ENCODE peak calls at places on chromosomes 6 and 20, in eight cellular contexts. Z is SK-N-SH, I is K562, W is endothelial cell of umbilical vein, R is HCT116, L is HepG2, H is GM12878, K is H1. M is an unnamed sample.

GRCh38 chr20:58745391-58745790 is 52.8 kb downstream of the NPEPL1 start:
- DNase-seq in I (no peak), H (no peak), L (no peak), W (no peak), K (no peak), R (no peak), Z (no peak), M (no peak)

GRCh38 chr6:25410102-25410501 is 130.9 kb downstream of the CARMIL1 start:
- DNase-seq in R (no peak), H (no peak), K (no peak), Z (no peak), W (no peak), L (no peak), I (no peak), M (no peak)

GRCh38 chr6:125995972-125996580 is 9.7 kb downstream of the TRMT11 start:
- DNase-seq in I (peak; percentile 82), R (peak; percentile 41), H (peak; percentile 28), W (peak; percentile 74), Z (peak; percentile 57), K (no peak), L (peak; percentile 72), M (peak; percentile 83)

GRCh38 chr6:88910922-88911778 is 52.3 kb downstream of the RNGTT start:
- DNase-seq in W (peak; percentile 4), H (no peak), Z (no peak), R (no peak), I (no peak), L (no peak), K (no peak), M (no peak)

GRCh38 chr6:53103993-53104675 is 38.9 kb downstream of the FBXO9 start:
- DNase-seq in K (no peak), Z (no peak), H (no peak), I (peak; percentile 11), L (peak; percentile 74), R (no peak), W (peak; percentile 18), M (peak; percentile 44)

GRCh38 chr6:38749473-38749872 is 34.4 kb downstream of the DNAH8 start:
- DNase-seq in L (no peak), K (no peak), I (no peak), Z (no peak), R (no peak), W (no peak), H (no peak), M (no peak)

GRCh38 chr20:39631557-39631956 is 669.4 kb downstream of the DHX35 start:
- DNase-seq in R (no peak), I (no peak), K (no peak), L (no peak), W (no peak), Z (no peak), H (no peak), M (no peak)

GRCh38 chr6:167979436-167980090 is 17.9 kb upstream of the KIF25 start:
- DNase-seq in L (no peak), I (no peak), W (no peak), Z (no peak), R (no peak), K (no peak), H (no peak), M (no peak)

GRCh38 chr6:101728388-101728787 is 334.9 kb downstream of the GRIK2 start:
- DNase-seq in Z (no peak), W (no peak), K (no peak), R (no peak), H (no peak), I (no peak), L (no peak), M (no peak)

GRCh38 chr6:96794980-96795379 is 42.3 kb downstream of the GPR63 start:
- DNase-seq in R (no peak), I (no peak), L (no peak), W (no peak), Z (no peak), K (no peak), H (no peak), M (peak; percentile 45)
- TF ChIP-seq POLR2AphosphoS5 in R (no peak), I (no peak), L (no peak), W (no peak), Z (no peak), K (no peak), H (no peak), M (no peak)

GRCh38 chr6:116384727-116385461 is 14.1 kb downstream of the DSE start:
- DNase-seq in H (no peak), Z (no peak), W (no peak), L (no peak), K (no peak), R (no peak), I (no peak), M (no peak)
- H3K4me1 ChIP-seq in H (peaks cover 42% of the 10 kb centered on the region), Z (peaks cover 5% of the 10 kb centered on the region), W (peaks cover 30% of the 10 kb centered on the region), L (no peaks in the 10 kb centered on the region), K (peaks cover 4% of the 10 kb centered on the region), R (peaks cover 55% of the 10 kb centered on the region), I (no peaks in the 10 kb centered on the region), M (peaks cover 20% of the 10 kb centered on the region)

GRCh38 chr20:61186771-61187170 is 65.3 kb upstream of the CDH4 start:
- DNase-seq in K (no peak), L (no peak), W (no peak), R (no peak), H (no peak), I (no peak), Z (no peak), M (no peak)
- H3K4me2 ChIP-seq in K (no peak overlapping the region), L (no peak overlapping the region), W (no peak overlapping the region), R (no peak overlapping the region), H (no peak overlapping the region), I (no peak overlapping the region), Z (no peak overlapping the region), M (no peak overlapping the region)

GRCh38 chr6:56845027-56845426 is 109.9 kb upstream of the BEND6 start:
- DNase-seq in H (no peak), W (no peak), L (no peak), I (no peak), R (no peak), K (no peak), Z (no peak), M (no peak)

GRCh38 chr6:56851104-56851503 is 103.8 kb upstream of the BEND6 start:
- DNase-seq in L (no peak), K (no peak), I (no peak), H (no peak), Z (peak; percentile 30), R (no peak), W (peak; percentile 53), M (peak; percentile 81)

GRCh38 chr6:56849876-56850275 is 105.0 kb upstream of the BEND6 start:
- DNase-seq in I (no peak), H (no peak), K (no peak), R (no peak), W (no peak), L (no peak), Z (no peak), M (peak; percentile 65)

GRCh38 chr6:56850618-56851017 is 104.3 kb upstream of the BEND6 start:
- DNase-seq in Z (no peak), H (no peak), R (no peak), L (no peak), I (no peak), K (no peak), W (no peak), M (no peak)

DNA sequence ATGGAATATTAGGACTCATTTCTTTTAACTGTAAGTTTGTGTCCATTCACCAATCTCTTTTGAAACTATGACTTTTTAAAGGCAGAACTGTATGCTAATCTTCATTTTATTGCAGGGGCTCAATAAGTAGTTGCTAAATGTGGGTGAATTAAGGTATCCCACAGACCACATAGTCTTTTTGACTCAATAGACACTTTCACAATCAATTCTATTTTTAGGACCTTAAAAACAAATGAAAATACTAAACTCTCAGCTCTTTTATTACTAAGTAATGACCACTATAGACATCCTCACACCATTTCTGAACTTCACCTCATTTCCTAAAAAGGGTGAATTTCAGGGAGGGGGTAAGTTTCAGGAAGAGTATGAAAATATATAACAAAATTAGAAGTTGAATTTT is 106.8 kb upstream of the BEND6 start:
- DNase-seq in I (no peak), L (no peak), H (no peak), K (no peak), W (no peak), R (no peak), Z (no peak), M (no peak)
- TF ChIP-seq POLR2AphosphoS5 in I (no peak), L (no peak), H (no peak), K (no peak), W (no peak), R (no peak), Z (no peak), M (no peak)

DNA sequence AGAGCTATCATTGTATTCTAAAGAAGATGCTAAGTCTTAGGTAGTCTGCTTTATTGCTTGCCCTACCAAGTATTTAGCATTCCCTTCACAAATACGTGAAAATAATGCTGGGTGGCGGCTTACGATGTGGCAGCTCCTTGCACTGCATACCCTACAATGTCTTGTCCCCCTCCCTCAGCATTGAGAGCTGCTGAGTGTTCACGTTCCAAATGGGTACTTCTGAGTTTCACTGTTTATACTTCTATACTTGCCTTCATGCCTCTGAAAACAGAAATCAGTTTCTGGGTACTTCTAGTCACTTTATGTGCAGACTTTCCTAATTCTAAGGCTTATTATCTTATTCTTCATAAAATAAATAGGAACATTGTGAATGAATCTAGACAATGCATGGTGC is 205.7 kb downstream of the NKAIN2 start:
- DNase-seq in K (no peak), L (no peak), I (no peak), R (no peak), W (no peak), Z (no peak), H (no peak), M (no peak)
- H3K4me1 ChIP-seq in K (peaks cover 2% of the 10 kb centered on the region), L (peaks cover 14% of the 10 kb centered on the region), I (no peaks in the 10 kb centered on the region), R (no peaks in the 10 kb centered on the region), W (peaks cover 4% of the 10 kb centered on the region), Z (no peaks in the 10 kb centered on the region), H (no peaks in the 10 kb centered on the region), M (no peaks in the 10 kb centered on the region)

GRCh38 chr6:170101281-170102035 is 189.4 kb downstream of the DLL1 start:
- DNase-seq in K (no peak), Z (no peak), L (no peak), R (no peak), W (no peak), H (no peak), I (no peak), M (no peak)
- H3K4me2 ChIP-seq in K (no peak overlapping the region), Z (no peak overlapping the region), L (no peak overlapping the region), R (no peak overlapping the region), W (no peak overlapping the region), H (no peak overlapping the region), I (no peak overlapping the region), M (no peak overlapping the region)

GRCh38 chr20:33585413-33585812 is 76.7 kb upstream of the C20orf144 start:
- DNase-seq in L (no peak), R (no peak), Z (no peak), K (no peak), I (no peak), W (no peak), H (no peak), M (no peak)
- TF ChIP-seq POLR2AphosphoS5 in L (no peak), R (no peak), Z (no peak), K (no peak), I (no peak), W (no peak), H (no peak), M (no peak)

DNA sequence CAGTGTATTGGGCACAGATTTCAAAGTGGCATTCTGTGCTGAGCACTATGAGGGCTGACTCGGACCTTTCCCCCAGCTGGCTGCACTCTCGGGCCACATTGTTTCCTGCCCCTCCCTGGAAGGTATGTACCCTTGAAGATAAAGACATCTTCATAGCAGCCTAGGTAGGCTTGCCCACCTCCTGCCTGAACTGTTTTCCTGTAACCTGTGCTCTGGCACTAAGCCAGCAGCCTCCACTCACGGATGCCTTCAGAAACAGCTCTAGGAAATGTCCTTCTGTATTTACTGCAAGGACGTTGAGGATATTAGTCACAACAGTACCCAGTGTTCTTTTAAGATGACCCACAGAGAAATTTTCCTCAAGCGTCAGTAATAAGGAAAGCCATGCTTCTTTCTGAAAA is 43.7 kb downstream of the TTI1 start:
- DNase-seq in L (no peak), I (no peak), H (no peak), Z (no peak), W (peak; percentile 60), K (no peak), R (no peak), M (no peak)
- H3K4me1 ChIP-seq in L (peaks cover 59% of the 10 kb centered on the region), I (peaks cover 8% of the 10 kb centered on the region), H (peaks cover 33% of the 10 kb centered on the region), Z (peaks cover 78% of the 10 kb centered on the region), W (peaks cover 24% of the 10 kb centered on the region), K (no peaks in the 10 kb centered on the region), R (peaks cover 3% of the 10 kb centered on the region), M (peaks cover 5% of the 10 kb centered on the region)

M was measured in GM23338.